ENCODE peak calls at places on chromosomes 1 and 21, in eight cellular contexts. One of them, this sample, is unnamed.

GRCh38 chr1:159884296-159884695 is 15.7 kb downstream of the CFAP45 start:
- DNase-seq in sigmoid colon: no peak
- DNase-seq in prostate gland: no peak
- DNase-seq in HL-60: no peak
- DNase-seq in K562: no peak
- DNase-seq in upper lobe of left lung: no peak
- DNase-seq in Panc1: no peak
- DNase-seq in transverse colon: no peak
- DNase-seq in this sample: no peak

GRCh38 chr21:29351691-29352090 is 53.0 kb downstream of the BACH1 start:
- DNase-seq in sigmoid colon: no peak
- DNase-seq in prostate gland: no peak
- DNase-seq in HL-60: no peak
- DNase-seq in K562: no peak
- DNase-seq in upper lobe of left lung: no peak
- DNase-seq in Panc1: no peak
- DNase-seq in transverse colon: no peak
- DNase-seq in this sample: no peak

GRCh38 chr1:211647666-211648065 is 27.8 kb downstream of the NEK2 start:
- DNase-seq in sigmoid colon: no peak
- DNase-seq in prostate gland: no peak
- DNase-seq in HL-60: no peak
- DNase-seq in K562: no peak
- DNase-seq in upper lobe of left lung: no peak
- DNase-seq in Panc1: no peak
- DNase-seq in transverse colon: peak
- DNase-seq in this sample: no peak

GRCh38 chr21:46069166-46069565 is 28.7 kb upstream of the COL6A2 start:
- DNase-seq in sigmoid colon: no peak
- DNase-seq in prostate gland: no peak
- DNase-seq in HL-60: no peak
- DNase-seq in K562: no peak
- DNase-seq in upper lobe of left lung: no peak
- DNase-seq in Panc1: no peak
- DNase-seq in transverse colon: no peak
- DNase-seq in this sample: no peak

GRCh38 chr21:31875424-31876097 is 2.7 kb downstream of the HUNK start:
- DNase-seq in sigmoid colon: no peak
- DNase-seq in prostate gland: no peak
- DNase-seq in HL-60: no peak
- DNase-seq in K562: no peak
- DNase-seq in upper lobe of left lung: no peak
- DNase-seq in Panc1: no peak
- DNase-seq in transverse colon: no peak
- DNase-seq in this sample: no peak

GRCh38 chr1:77594366-77595112 is 87.9 kb downstream of the ZZZ3 start:
- DNase-seq in sigmoid colon: no peak
- DNase-seq in prostate gland: no peak
- DNase-seq in HL-60: no peak
- DNase-seq in K562: no peak
- DNase-seq in upper lobe of left lung: no peak
- DNase-seq in Panc1: no peak
- DNase-seq in transverse colon: no peak
- DNase-seq in this sample: no peak

GRCh38 chr1:5644281-5645134 is 347.7 kb downstream of the NPHP4 start:
- DNase-seq in sigmoid colon: no peak
- DNase-seq in prostate gland: no peak
- DNase-seq in HL-60: no peak
- DNase-seq in K562: no peak
- DNase-seq in upper lobe of left lung: no peak
- DNase-seq in Panc1: no peak
- DNase-seq in transverse colon: no peak
- DNase-seq in this sample: peak

GRCh38 chr1:185695299-185695698 is 38.9 kb upstream of the HMCN1 start:
- DNase-seq in sigmoid colon: no peak
- DNase-seq in prostate gland: no peak
- DNase-seq in HL-60: no peak
- DNase-seq in K562: no peak
- DNase-seq in upper lobe of left lung: no peak
- DNase-seq in Panc1: no peak
- DNase-seq in transverse colon: no peak
- DNase-seq in this sample: no peak

DNA sequence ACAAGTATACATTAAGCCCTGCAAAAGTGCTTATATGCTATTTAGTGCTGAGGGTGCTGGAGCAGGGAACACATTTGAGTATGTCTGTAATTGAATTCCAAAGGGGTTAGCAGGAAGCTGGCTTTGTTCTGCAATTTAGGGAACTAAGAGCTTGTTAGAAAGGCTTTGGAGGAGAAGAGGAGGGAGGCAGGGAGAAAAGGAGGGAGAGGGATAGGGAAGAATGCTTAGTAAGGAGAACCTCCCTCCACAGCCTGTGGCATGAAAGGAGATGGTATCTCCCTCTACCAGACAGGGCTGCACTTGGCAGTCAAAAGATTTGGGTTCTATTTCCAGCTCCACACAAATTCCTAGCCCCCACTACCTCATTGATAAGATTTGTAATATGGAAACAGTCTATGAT is 217.8 kb downstream of the DAB1 start:
- DNase-seq in sigmoid colon: no peak
- DNase-seq in prostate gland: no peak
- DNase-seq in HL-60: no peak
- DNase-seq in K562: no peak
- DNase-seq in upper lobe of left lung: no peak
- DNase-seq in Panc1: no peak
- DNase-seq in transverse colon: no peak
- DNase-seq in this sample: no peak
- TF ChIP-seq POLR2AphosphoS5 in sigmoid colon: no peak
- TF ChIP-seq POLR2AphosphoS5 in prostate gland: no peak
- TF ChIP-seq POLR2AphosphoS5 in HL-60: no peak
- TF ChIP-seq POLR2AphosphoS5 in K562: no peak
- TF ChIP-seq POLR2AphosphoS5 in upper lobe of left lung: no peak
- TF ChIP-seq POLR2AphosphoS5 in Panc1: no peak
- TF ChIP-seq POLR2AphosphoS5 in transverse colon: no peak
- TF ChIP-seq POLR2AphosphoS5 in this sample: no peak

DNA sequence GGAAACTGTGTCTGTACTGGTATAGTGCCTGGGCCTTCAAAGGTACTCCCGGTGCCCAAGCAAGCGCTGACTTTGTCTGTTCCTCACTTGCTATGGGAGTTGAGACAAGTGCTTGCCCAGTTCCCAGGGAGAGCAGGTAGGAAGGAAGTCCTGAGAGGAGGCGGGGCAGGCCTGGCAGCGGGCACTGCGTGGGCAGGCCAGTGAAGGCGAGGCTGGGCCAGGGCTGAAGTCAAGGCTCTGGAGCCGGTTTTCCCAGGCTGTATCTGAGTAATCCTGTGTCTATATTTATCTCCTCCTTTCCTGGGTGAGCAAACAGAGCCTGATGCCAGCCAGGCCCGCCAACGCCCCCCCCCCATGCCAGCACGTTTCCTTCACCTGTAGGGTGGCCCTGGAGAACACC is 15.9 kb upstream of the EDN2 start:
- DNase-seq in sigmoid colon: peak
- DNase-seq in prostate gland: peak
- DNase-seq in HL-60: no peak
- DNase-seq in K562: no peak
- DNase-seq in upper lobe of left lung: peak
- DNase-seq in Panc1: no peak
- DNase-seq in transverse colon: peak
- DNase-seq in this sample: peak
- TF ChIP-seq POLR2AphosphoS5 in sigmoid colon: no peak
- TF ChIP-seq POLR2AphosphoS5 in prostate gland: peak
- TF ChIP-seq POLR2AphosphoS5 in HL-60: no peak
- TF ChIP-seq POLR2AphosphoS5 in K562: no peak
- TF ChIP-seq POLR2AphosphoS5 in upper lobe of left lung: no peak
- TF ChIP-seq POLR2AphosphoS5 in Panc1: no peak
- TF ChIP-seq POLR2AphosphoS5 in transverse colon: peak
- TF ChIP-seq POLR2AphosphoS5 in this sample: peak

GRCh38 chr21:41953831-41954653 is at the start of gene C2CD2:
- DNase-seq in sigmoid colon: peak
- DNase-seq in prostate gland: no peak
- DNase-seq in HL-60: peak
- DNase-seq in K562: peak
- DNase-seq in upper lobe of left lung: peak
- DNase-seq in Panc1: no peak
- DNase-seq in transverse colon: peak
- DNase-seq in this sample: peak
- TF ChIP-seq POLR2AphosphoS5 in sigmoid colon: peak
- TF ChIP-seq POLR2AphosphoS5 in prostate gland: no peak
- TF ChIP-seq POLR2AphosphoS5 in HL-60: no peak
- TF ChIP-seq POLR2AphosphoS5 in K562: peak
- TF ChIP-seq POLR2AphosphoS5 in upper lobe of left lung: no peak
- TF ChIP-seq POLR2AphosphoS5 in Panc1: no peak
- TF ChIP-seq POLR2AphosphoS5 in transverse colon: no peak
- TF ChIP-seq POLR2AphosphoS5 in this sample: no peak

GRCh38 chr21:9837946-9838801 is 683.2 kb upstream of the TPTE start:
- DNase-seq in sigmoid colon: peak
- DNase-seq in prostate gland: no peak
- DNase-seq in HL-60: no peak
- DNase-seq in K562: peak
- DNase-seq in upper lobe of left lung: no peak
- DNase-seq in Panc1: no peak
- DNase-seq in transverse colon: no peak
- DNase-seq in this sample: no peak
- TF ChIP-seq POLR2AphosphoS5 in sigmoid colon: no peak
- TF ChIP-seq POLR2AphosphoS5 in prostate gland: no peak
- TF ChIP-seq POLR2AphosphoS5 in HL-60: no peak
- TF ChIP-seq POLR2AphosphoS5 in K562: no peak
- TF ChIP-seq POLR2AphosphoS5 in upper lobe of left lung: no peak
- TF ChIP-seq POLR2AphosphoS5 in Panc1: no peak
- TF ChIP-seq POLR2AphosphoS5 in transverse colon: no peak
- TF ChIP-seq POLR2AphosphoS5 in this sample: no peak

GRCh38 chr21:38933731-38934130 is 128.0 kb downstream of the ETS2 start:
- DNase-seq in sigmoid colon: no peak
- DNase-seq in prostate gland: no peak
- DNase-seq in HL-60: no peak
- DNase-seq in K562: no peak
- DNase-seq in upper lobe of left lung: no peak
- DNase-seq in Panc1: no peak
- DNase-seq in transverse colon: no peak
- DNase-seq in this sample: no peak

GRCh38 chr21:38930065-38930464 is 124.3 kb downstream of the ETS2 start:
- DNase-seq in sigmoid colon: peak
- DNase-seq in prostate gland: no peak
- DNase-seq in HL-60: peak
- DNase-seq in K562: no peak
- DNase-seq in upper lobe of left lung: no peak
- DNase-seq in Panc1: no peak
- DNase-seq in transverse colon: no peak
- DNase-seq in this sample: no peak

GRCh38 chr21:38929652-38930051 is 123.9 kb downstream of the ETS2 start:
- DNase-seq in sigmoid colon: peak
- DNase-seq in prostate gland: no peak
- DNase-seq in HL-60: no peak
- DNase-seq in K562: no peak
- DNase-seq in upper lobe of left lung: no peak
- DNase-seq in Panc1: no peak
- DNase-seq in transverse colon: no peak
- DNase-seq in this sample: no peak

GRCh38 chr21:38929137-38929536 is 123.4 kb downstream of the ETS2 start:
- DNase-seq in sigmoid colon: peak
- DNase-seq in prostate gland: no peak
- DNase-seq in HL-60: peak
- DNase-seq in K562: no peak
- DNase-seq in upper lobe of left lung: no peak
- DNase-seq in Panc1: no peak
- DNase-seq in transverse colon: no peak
- DNase-seq in this sample: no peak

GRCh38 chr21:38930838-38931237 is 125.1 kb downstream of the ETS2 start:
- DNase-seq in sigmoid colon: peak
- DNase-seq in prostate gland: no peak
- DNase-seq in HL-60: peak
- DNase-seq in K562: no peak
- DNase-seq in upper lobe of left lung: peak
- DNase-seq in Panc1: no peak
- DNase-seq in transverse colon: no peak
- DNase-seq in this sample: no peak
- TF ChIP-seq POLR2AphosphoS5 in sigmoid colon: peak
- TF ChIP-seq POLR2AphosphoS5 in prostate gland: no peak
- TF ChIP-seq POLR2AphosphoS5 in HL-60: peak
- TF ChIP-seq POLR2AphosphoS5 in K562: no peak
- TF ChIP-seq POLR2AphosphoS5 in upper lobe of left lung: peak
- TF ChIP-seq POLR2AphosphoS5 in Panc1: no peak
- TF ChIP-seq POLR2AphosphoS5 in transverse colon: peak
- TF ChIP-seq POLR2AphosphoS5 in this sample: peak

GRCh38 chr1:180187626-180188025 is 33.0 kb downstream of the QSOX1 start:
- DNase-seq in sigmoid colon: no peak
- DNase-seq in prostate gland: no peak
- DNase-seq in HL-60: no peak
- DNase-seq in K562: no peak
- DNase-seq in upper lobe of left lung: no peak
- DNase-seq in Panc1: no peak
- DNase-seq in transverse colon: no peak
- DNase-seq in this sample: no peak

GRCh38 chr1:180188103-180188506 is 33.4 kb downstream of the QSOX1 start:
- DNase-seq in sigmoid colon: no peak
- DNase-seq in prostate gland: peak
- DNase-seq in HL-60: peak
- DNase-seq in K562: peak
- DNase-seq in upper lobe of left lung: no peak
- DNase-seq in Panc1: peak
- DNase-seq in transverse colon: peak
- DNase-seq in this sample: peak

GRCh38 chr1:180185971-180186645 is 31.4 kb downstream of the QSOX1 start:
- DNase-seq in sigmoid colon: no peak
- DNase-seq in prostate gland: no peak
- DNase-seq in HL-60: no peak
- DNase-seq in K562: no peak
- DNase-seq in upper lobe of left lung: no peak
- DNase-seq in Panc1: no peak
- DNase-seq in transverse colon: no peak
- DNase-seq in this sample: no peak

GRCh38 chr1:180185281-180185680 is 30.6 kb downstream of the QSOX1 start:
- DNase-seq in sigmoid colon: no peak
- DNase-seq in prostate gland: no peak
- DNase-seq in HL-60: no peak
- DNase-seq in K562: no peak
- DNase-seq in upper lobe of left lung: no peak
- DNase-seq in Panc1: no peak
- DNase-seq in transverse colon: no peak
- DNase-seq in this sample: no peak

DNA sequence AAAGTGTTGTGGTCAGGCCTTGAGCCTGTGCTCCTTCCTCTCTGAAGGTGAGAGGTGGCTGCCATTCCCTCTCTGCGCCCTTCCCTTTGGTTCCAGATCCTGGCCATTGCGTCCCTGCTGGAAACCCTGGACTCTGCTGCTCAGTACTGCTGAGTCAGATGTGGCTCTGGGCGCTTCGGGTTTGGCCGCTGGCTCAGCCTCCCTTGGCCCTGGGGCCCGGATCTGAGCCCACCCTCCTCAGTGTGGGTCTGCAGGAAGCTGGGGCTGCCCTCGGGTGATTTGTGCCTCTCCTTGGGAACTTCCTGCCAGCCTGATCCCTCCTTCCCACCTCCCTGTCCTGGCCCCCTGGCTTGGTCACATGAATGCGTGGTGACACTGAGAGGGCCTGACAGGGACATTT is 32.2 kb downstream of the QSOX1 start:
- DNase-seq in sigmoid colon: no peak
- DNase-seq in prostate gland: no peak
- DNase-seq in HL-60: no peak
- DNase-seq in K562: no peak
- DNase-seq in upper lobe of left lung: no peak
- DNase-seq in Panc1: no peak
- DNase-seq in transverse colon: no peak
- DNase-seq in this sample: no peak
- TF ChIP-seq POLR2AphosphoS5 in sigmoid colon: no peak
- TF ChIP-seq POLR2AphosphoS5 in prostate gland: no peak
- TF ChIP-seq POLR2AphosphoS5 in HL-60: no peak
- TF ChIP-seq POLR2AphosphoS5 in K562: no peak
- TF ChIP-seq POLR2AphosphoS5 in upper lobe of left lung: no peak
- TF ChIP-seq POLR2AphosphoS5 in Panc1: no peak
- TF ChIP-seq POLR2AphosphoS5 in transverse colon: no peak
- TF ChIP-seq POLR2AphosphoS5 in this sample: no peak

GRCh38 chr1:23422313-23422877 is 2.2 kb downstream of the TCEA3 start:
- DNase-seq in sigmoid colon: peak
- DNase-seq in prostate gland: peak
- DNase-seq in HL-60: peak
- DNase-seq in K562: peak
- DNase-seq in upper lobe of left lung: peak
- DNase-seq in Panc1: no peak
- DNase-seq in transverse colon: peak
- DNase-seq in this sample: peak
- TF ChIP-seq POLR2AphosphoS5 in sigmoid colon: peak
- TF ChIP-seq POLR2AphosphoS5 in prostate gland: peak
- TF ChIP-seq POLR2AphosphoS5 in HL-60: no peak
- TF ChIP-seq POLR2AphosphoS5 in K562: no peak
- TF ChIP-seq POLR2AphosphoS5 in upper lobe of left lung: no peak
- TF ChIP-seq POLR2AphosphoS5 in Panc1: no peak
- TF ChIP-seq POLR2AphosphoS5 in transverse colon: peak
- TF ChIP-seq POLR2AphosphoS5 in this sample: no peak